ENCODE peak calls at places on chromosomes 7 and 10, in nine cellular contexts. K is A549, A is upper lobe of right lung, D is hepatocyte, W is GM23338, O is psoas muscle, C is neural progenitor cell, N is ovary, T is ascending aorta. J is an unnamed sample.

GRCh38 chr10:75788394-75789205 is 357.2 kb downstream of the LRMDA start:
- DNase-seq in A (no peak), D (no peak), W (no peak), K (no peak), O (no peak), N (no peak), T (no peak), C (no peak), J (no peak)

GRCh38 chr10:89837173-89838001 is 136.0 kb downstream of the KIF20B start:
- DNase-seq in N (peak; percentile 41), W (peak; percentile 48), D (no peak), C (no peak), T (peak; percentile 69), O (peak; percentile 51), K (no peak), A (peak; percentile 76), J (peak; percentile 18)

GRCh38 chr7:132666076-132666775 is 90.0 kb upstream of the PLXNA4 start:
- DNase-seq in C (no peak), T (no peak), O (no peak), N (no peak), D (no peak), W (no peak), K (peak; percentile 17), A (no peak), J (no peak)

GRCh38 chr10:69662173-69662685 is 32.2 kb downstream of the FAM241B start:
- DNase-seq in C (no peak), A (no peak), N (no peak), D (no peak), W (no peak), T (no peak), O (peak; percentile 1), K (no peak), J (no peak)

GRCh38 chr10:107166378-107166777 is 1.9 kb upstream of the SORCS1 start:
- DNase-seq in D (no peak), K (no peak), O (no peak), W (peak; percentile 48), A (no peak), C (peak; percentile 50), T (no peak), N (no peak), J (no peak)

GRCh38 chr7:124420367-124420766 is 345.2 kb downstream of the GPR37 start:
- DNase-seq in K (no peak), O (no peak), N (no peak), A (no peak), W (no peak), D (no peak), T (no peak), C (no peak), J (no peak)

GRCh38 chr10:8050561-8051108 is 3.9 kb upstream of the GATA3 start:
- DNase-seq in D (peak; percentile 86), W (peak; percentile 64), C (peak; percentile 87), A (peak; percentile 66), K (peak; percentile 78), O (peak; percentile 50), T (no peak), N (no peak), J (peak; percentile 97)

GRCh38 chr7:87231715-87232114 is 12.2 kb upstream of the TMEM243 start:
- DNase-seq in T (no peak), A (no peak), K (no peak), O (no peak), C (no peak), W (no peak), N (no peak), D (no peak), J (no peak)

DNA sequence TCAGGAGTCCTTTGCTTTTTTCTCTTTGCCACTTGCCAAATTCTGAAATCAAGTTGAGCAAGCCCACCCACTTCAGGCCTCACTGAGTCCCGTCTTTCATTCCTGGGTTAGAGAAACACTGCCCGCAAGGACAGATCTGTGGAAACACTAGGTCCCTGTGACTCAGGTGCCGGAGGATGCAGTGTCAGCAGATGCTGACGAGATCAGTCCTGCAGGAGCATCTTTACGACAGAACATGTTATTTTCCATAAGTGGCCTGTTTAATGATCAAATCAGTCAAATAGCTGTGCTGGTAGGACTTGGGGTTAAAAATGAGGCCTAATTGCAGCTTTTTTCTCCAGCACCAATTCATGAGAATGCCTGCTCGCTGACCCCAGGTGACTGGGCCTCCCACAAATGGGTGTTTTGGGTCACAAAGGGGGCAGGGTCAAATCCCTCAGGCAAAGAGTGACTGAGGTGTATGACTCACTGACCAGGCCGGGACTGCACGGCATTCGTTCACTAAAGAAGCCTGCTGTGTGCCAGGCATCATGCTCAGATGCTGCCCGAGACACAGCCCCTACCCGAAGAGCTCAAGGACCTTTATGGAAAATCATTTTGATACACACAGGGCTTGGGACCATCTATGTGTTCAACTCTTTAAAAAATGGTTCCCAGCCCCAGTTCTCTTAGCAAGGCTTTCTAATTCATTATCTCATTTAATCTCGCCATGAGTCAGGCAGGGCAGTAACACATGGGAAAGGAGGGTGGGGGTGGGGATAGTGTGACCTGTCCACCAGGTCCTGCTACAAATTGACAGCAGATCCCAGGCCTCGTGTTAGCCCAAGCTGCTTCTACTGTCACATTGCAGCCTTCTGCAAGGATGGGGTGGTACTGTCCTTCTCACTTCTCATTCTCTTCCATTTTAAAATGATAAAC is 21.0 kb downstream of the ZNF775 start:
- DNase-seq in D (peak; percentile 34), O (no peak), C (no peak), W (no peak), T (peak; percentile 19), K (peak; percentile 44), N (no peak), A (no peak), J (no peak)
- H3K4me1 ChIP-seq in D (peaks cover 30% of the 10 kb centered on the region), O (peaks cover 4% of the 10 kb centered on the region), C (peaks cover 69% of the 10 kb centered on the region), W (peaks cover 61% of the 10 kb centered on the region), T (peaks cover 8% of the 10 kb centered on the region), K (peaks cover 34% of the 10 kb centered on the region), N (peaks cover 9% of the 10 kb centered on the region), A (peaks cover 10% of the 10 kb centered on the region), J (peaks cover 41% of the 10 kb centered on the region)

GRCh38 chr7:134893920-134894319 is 92.4 kb upstream of the AGBL3 start:
- DNase-seq in W (no peak), D (no peak), K (no peak), T (no peak), N (no peak), A (no peak), C (no peak), O (no peak), J (no peak)

GRCh38 chr7:134894928-134895327 is 91.4 kb upstream of the AGBL3 start:
- DNase-seq in T (no peak), D (no peak), C (no peak), N (no peak), O (no peak), A (no peak), K (no peak), W (no peak), J (no peak)

GRCh38 chr7:134891262-134892001 is 94.9 kb upstream of the AGBL3 start:
- DNase-seq in C (peak; percentile 80), K (peak; percentile 97), W (peak; percentile 88), A (peak; percentile 72), D (peak; percentile 89), O (peak; percentile 88), N (peak; percentile 79), T (peak; percentile 75), J (peak; percentile 96)

GRCh38 chr7:134892002-134892693 is 94.2 kb upstream of the AGBL3 start:
- DNase-seq in K (no peak), N (no peak), W (no peak), A (no peak), T (no peak), C (peak; percentile 37), D (no peak), O (no peak), J (no peak)

DNA sequence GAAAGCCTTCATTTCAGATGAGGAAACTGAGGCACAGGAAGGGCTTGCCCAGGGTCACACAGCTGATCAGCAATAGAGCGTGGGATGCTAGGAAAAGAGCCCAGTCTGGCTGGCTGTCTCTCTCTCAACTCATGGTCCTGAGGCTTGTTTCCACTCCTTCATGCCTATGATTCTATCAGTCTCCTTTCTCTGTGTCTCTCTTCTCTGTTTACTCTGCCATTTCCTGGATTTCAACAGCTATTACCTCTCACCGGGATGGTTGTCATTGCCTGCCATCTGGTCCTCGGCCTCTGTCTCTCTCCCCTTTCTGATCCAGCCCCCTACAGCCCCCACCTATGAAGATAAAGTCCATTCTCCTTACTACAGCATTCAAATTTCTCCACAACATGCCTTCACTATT is 93.3 kb upstream of the AGBL3 start:
- DNase-seq in A (no peak), N (no peak), W (no peak), D (no peak), K (no peak), O (no peak), T (no peak), C (no peak), J (no peak)
- H3K4me3 ChIP-seq in A (peak overlapping the region; percentile 51), N (peak overlapping the region; percentile 50), W (peak overlapping the region; percentile 51), D (peak overlapping the region; percentile 38), K (peak overlapping the region; percentile 65), O (peak overlapping the region; percentile 70), T (peak overlapping the region; percentile 59), C (peak overlapping the region; percentile 64), J (peak overlapping the region; percentile 51)

GRCh38 chr7:18086165-18087030 is 58.8 kb upstream of the PRPS1L1 start:
- DNase-seq in N (peak; percentile 12), T (peak; percentile 69), A (peak; percentile 66), W (peak; percentile 59), O (peak; percentile 58), K (peak; percentile 12), D (peak; percentile 45), C (peak; percentile 80), J (peak; percentile 35)
- TF ChIP-seq CTCF in N (no peak), T (peak; percentile 38), A (no peak), W (peak; percentile 7), O (no peak), K (no peak), D (peak; percentile 22), C (no peak), J (peak; percentile 19)

GRCh38 chr7:92843781-92844180 is 7.4 kb upstream of the CDK6 start:
- DNase-seq in A (no peak), O (no peak), C (no peak), N (no peak), D (no peak), T (no peak), W (no peak), K (no peak), J (no peak)

GRCh38 chr7:92841192-92841591 is 4.8 kb upstream of the CDK6 start:
- DNase-seq in K (no peak), A (no peak), C (no peak), D (no peak), W (no peak), O (no peak), T (no peak), N (no peak), J (no peak)

GRCh38 chr7:92845736-92846135 is 9.4 kb upstream of the CDK6 start:
- DNase-seq in T (no peak), O (no peak), N (no peak), K (no peak), C (no peak), A (no peak), D (no peak), W (no peak), J (no peak)

GRCh38 chr7:92840309-92840708 is 3.9 kb upstream of the CDK6 start:
- DNase-seq in T (no peak), O (no peak), C (peak; percentile 28), K (no peak), W (peak; percentile 34), D (no peak), A (no peak), N (no peak), J (no peak)

DNA sequence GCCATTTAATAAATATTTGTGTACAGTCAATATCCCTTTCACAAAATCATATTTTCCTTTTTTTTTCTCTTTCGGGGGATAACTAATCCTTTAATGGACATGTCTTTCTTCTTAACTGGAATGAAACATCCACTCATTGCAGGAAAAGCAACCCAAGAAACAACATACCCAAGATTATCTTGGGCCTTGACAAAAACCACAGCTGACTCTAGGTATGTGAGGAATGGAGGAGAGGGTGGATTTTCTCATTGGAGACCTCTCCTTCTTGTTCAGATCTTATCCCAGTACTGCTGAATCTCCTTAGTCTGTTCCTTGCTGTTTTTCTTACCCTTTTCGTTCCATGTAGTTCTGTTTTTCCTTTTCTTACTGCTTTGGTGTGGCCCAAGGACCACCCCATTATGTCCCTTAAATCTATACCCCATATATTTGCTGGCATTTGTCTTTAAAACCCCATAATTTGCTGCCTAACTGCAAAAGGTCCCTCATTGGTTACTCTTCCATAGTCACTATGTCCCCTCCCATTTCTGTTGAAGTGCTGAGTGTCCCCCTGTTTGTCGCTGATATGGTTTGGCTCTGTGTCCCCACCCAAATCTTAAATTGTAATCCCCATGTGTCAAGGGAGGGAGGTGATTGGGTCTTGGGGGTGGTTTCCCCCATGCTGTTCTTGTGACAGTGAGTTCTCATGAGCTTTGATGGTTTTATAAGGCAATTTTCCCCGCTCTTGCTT is 6.8 kb upstream of the CDK6 start:
- DNase-seq in N (no peak), K (no peak), C (no peak), W (no peak), A (no peak), T (no peak), O (no peak), D (no peak), J (no peak)
- H3K4me1 ChIP-seq in N (no peaks in the 10 kb centered on the region), K (no peaks in the 10 kb centered on the region), C (peaks cover 4% of the 10 kb centered on the region), W (peaks cover under 1% of the 10 kb centered on the region), A (no peaks in the 10 kb centered on the region), T (no peaks in the 10 kb centered on the region), O (no peaks in the 10 kb centered on the region), D (no peaks in the 10 kb centered on the region), J (peaks cover 8% of the 10 kb centered on the region)